ENCODE peak calls at places on chromosomes 11 and 22, in eight cellular contexts. D is heart left ventricle, C is fibroblast of lung, T is lower leg skin, S is MM.1S, E is astrocyte of the spinal cord, U is WERI-Rb-1, B is Caco-2. M is an unnamed sample.
A peak's percentile ranks its signal among the peaks of the same experiment; 100 is the strongest.

GRCh38 chr11:57647960-57648776 is 1.5 kb downstream of the YPEL4 start:
- DNase-seq in D (no peak), C (no peak), T (no peak), S (no peak), E (no peak), U (no peak), B (no peak), M (no peak)

GRCh38 chr11:111402411-111402810 is 23.3 kb upstream of the POU2AF1 start:
- DNase-seq in D (no peak), C (no peak), T (no peak), S (no peak), E (no peak), U (no peak), B (no peak), M (no peak)

GRCh38 chr11:115117931-115118479 is 386.2 kb downstream of the CADM1 start:
- DNase-seq in D (no peak), C (no peak), T (no peak), S (no peak), E (no peak), U (no peak), B (no peak), M (no peak)

GRCh38 chr11:73275381-73275750 is 3.2 kb downstream of the P2RY6 start:
- DNase-seq in D (no peak), C (no peak), T (no peak), S (no peak), E (no peak), U (no peak), B (peak; percentile 68), M (no peak)

GRCh38 chr22:19213496-19214473 is 35.2 kb upstream of the SLC25A1 start:
- DNase-seq in D (no peak), C (peak; percentile 72), T (no peak), S (no peak), E (peak; percentile 12), U (no peak), B (no peak), M (peak; percentile 49)

GRCh38 chr11:14892036-14892556 is at the start of gene CYP2R1:
- DNase-seq in D (peak; percentile 95), C (peak; percentile 97), T (peak; percentile 95), S (peak; percentile 99), E (peak; percentile 98), U (peak; percentile 95), B (peak; percentile 99), M (peak; percentile 98)

GRCh38 chr22:48954781-48955311 is 872.8 kb downstream of the BRD1 start:
- DNase-seq in D (no peak), C (no peak), T (peak; percentile 13), S (no peak), E (no peak), U (no peak), B (no peak), M (no peak)

GRCh38 chr11:62401781-62402180 is 17.1 kb upstream of the SCGB1A1 start:
- DNase-seq in D (no peak), C (no peak), T (no peak), S (no peak), E (no peak), U (no peak), B (no peak), M (no peak)

GRCh38 chr11:70326365-70326803 is 55.9 kb downstream of the PPFIA1 start:
- DNase-seq in D (peak; percentile 39), C (peak; percentile 89), T (peak; percentile 64), S (no peak), E (no peak), U (no peak), B (no peak), M (peak; percentile 93)

GRCh38 chr11:111632798-111633197 is 30.5 kb downstream of the SIK2 start:
- DNase-seq in D (no peak), C (no peak), T (no peak), S (no peak), E (no peak), U (no peak), B (no peak), M (no peak)

GRCh38 chr11:39365809-39366436 is 2093.5 kb downstream of the LRRC4C start:
- DNase-seq in D (no peak), C (peak; percentile 2), T (no peak), S (no peak), E (peak; percentile 17), U (peak; percentile 10), B (peak; percentile 53), M (peak; percentile 49)

GRCh38 chr11:72641900-72642814 is 32.1 kb downstream of the PDE2A start:
- DNase-seq in D (peak; percentile 50), C (peak; percentile 3), T (no peak), S (peak; percentile 12), E (no peak), U (peak; percentile 47), B (no peak), M (no peak)

GRCh38 chr11:131597875-131598274 is 227.5 kb downstream of the NTM start:
- DNase-seq in D (no peak), C (no peak), T (no peak), S (no peak), E (no peak), U (no peak), B (no peak), M (no peak)

GRCh38 chr11:13291794-13292193 is 14.2 kb downstream of the BMAL1 start:
- DNase-seq in D (no peak), C (peak; percentile 54), T (no peak), S (no peak), E (no peak), U (no peak), B (no peak), M (no peak)

GRCh38 chr22:49415219-49415951 is 412.3 kb downstream of the BRD1 start:
- DNase-seq in D (no peak), C (no peak), T (no peak), S (no peak), E (no peak), U (no peak), B (no peak), M (no peak)

GRCh38 chr11:124725719-124726105 is 14.0 kb upstream of the NRGN start:
- DNase-seq in D (no peak), C (peak; percentile 34), T (no peak), S (no peak), E (peak; percentile 54), U (no peak), B (no peak), M (peak; percentile 36)

GRCh38 chr11:127074151-127074761 is 73.7 kb upstream of the KIRREL3 start:
- DNase-seq in D (no peak), C (peak; percentile 6), T (no peak), S (peak; percentile 96), E (peak; percentile 29), U (peak; percentile 75), B (peak; percentile 67), M (no peak)

GRCh38 chr11:116030697-116031331 is 526.6 kb upstream of the CADM1 start:
- DNase-seq in D (no peak), C (no peak), T (no peak), S (no peak), E (no peak), U (no peak), B (no peak), M (no peak)

GRCh38 chr11:72228229-72228843 is 3.8 kb downstream of the INPPL1 start:
- DNase-seq in D (no peak), C (no peak), T (no peak), S (no peak), E (no peak), U (no peak), B (peak; percentile 46), M (peak; percentile 26)

GRCh38 chr11:70067591-70068341 is 10.4 kb upstream of the ANO1 start:
- DNase-seq in D (no peak), C (no peak), T (no peak), S (no peak), E (no peak), U (no peak), B (peak; percentile 86), M (no peak)

GRCh38 chr11:102197759-102198158 is 87.5 kb downstream of the YAP1 start:
- DNase-seq in D (no peak), C (no peak), T (no peak), S (no peak), E (peak; percentile 46), U (no peak), B (no peak), M (no peak)

GRCh38 chr11:111419641-111420327 is 40.7 kb upstream of the POU2AF1 start:
- DNase-seq in D (no peak), C (no peak), T (no peak), S (no peak), E (no peak), U (no peak), B (no peak), M (no peak)

DNA sequence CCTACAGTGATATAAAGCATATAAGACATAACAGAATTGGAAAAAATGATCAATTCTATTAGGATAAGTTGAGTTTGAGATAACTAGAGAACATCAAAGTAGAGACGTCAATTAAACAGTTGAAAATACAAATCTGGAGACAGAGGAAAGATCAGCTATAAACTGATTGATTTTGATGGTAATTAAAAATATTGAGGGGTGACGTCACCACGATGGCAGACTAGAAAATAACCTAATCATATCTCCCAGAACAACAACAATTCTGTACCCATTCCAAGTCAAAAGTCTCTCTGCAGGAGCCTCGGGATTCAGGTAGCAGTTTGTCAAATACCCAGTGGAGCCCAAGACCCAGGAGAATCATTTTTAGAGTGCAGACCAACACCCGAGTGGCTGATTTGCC is 28.9 kb downstream of the MS4A13 start:
- DNase-seq in D (no peak), C (no peak), T (no peak), S (no peak), E (no peak), U (no peak), B (no peak), M (no peak)
- H3K4me3 ChIP-seq in D (no peak overlapping the region), C (no peak overlapping the region), T (no peak overlapping the region), S (no peak overlapping the region), E (no peak overlapping the region), U (no peak overlapping the region), B (no peak overlapping the region), M (no peak overlapping the region)

GRCh38 chr11:17770917-17771316 is 36.3 kb downstream of the KCNC1 start:
- DNase-seq in D (no peak), C (peak; percentile 37), T (no peak), S (no peak), E (no peak), U (no peak), B (no peak), M (peak; percentile 41)
- TF ChIP-seq CTCF in D (peak; percentile 15), C (peak; percentile 33), T (no peak), S (no peak), E (peak; percentile 27), U (no peak), B (no peak), M (peak; percentile 55)

GRCh38 chr22:42994917-42995562 is 19.9 kb downstream of the PACSIN2 start:
- DNase-seq in D (peak; percentile 40), C (peak; percentile 97), T (peak; percentile 76), S (no peak), E (peak; percentile 93), U (no peak), B (peak; percentile 79), M (peak; percentile 93)
- H3K4me3 ChIP-seq in D (peak overlapping the region; percentile 31), C (peak overlapping the region; percentile 33), T (no peak overlapping the region), S (no peak overlapping the region), E (peak overlapping the region; percentile 23), U (no peak overlapping the region), B (peak overlapping the region; percentile 28), M (peak overlapping the region; percentile 8)

DNA sequence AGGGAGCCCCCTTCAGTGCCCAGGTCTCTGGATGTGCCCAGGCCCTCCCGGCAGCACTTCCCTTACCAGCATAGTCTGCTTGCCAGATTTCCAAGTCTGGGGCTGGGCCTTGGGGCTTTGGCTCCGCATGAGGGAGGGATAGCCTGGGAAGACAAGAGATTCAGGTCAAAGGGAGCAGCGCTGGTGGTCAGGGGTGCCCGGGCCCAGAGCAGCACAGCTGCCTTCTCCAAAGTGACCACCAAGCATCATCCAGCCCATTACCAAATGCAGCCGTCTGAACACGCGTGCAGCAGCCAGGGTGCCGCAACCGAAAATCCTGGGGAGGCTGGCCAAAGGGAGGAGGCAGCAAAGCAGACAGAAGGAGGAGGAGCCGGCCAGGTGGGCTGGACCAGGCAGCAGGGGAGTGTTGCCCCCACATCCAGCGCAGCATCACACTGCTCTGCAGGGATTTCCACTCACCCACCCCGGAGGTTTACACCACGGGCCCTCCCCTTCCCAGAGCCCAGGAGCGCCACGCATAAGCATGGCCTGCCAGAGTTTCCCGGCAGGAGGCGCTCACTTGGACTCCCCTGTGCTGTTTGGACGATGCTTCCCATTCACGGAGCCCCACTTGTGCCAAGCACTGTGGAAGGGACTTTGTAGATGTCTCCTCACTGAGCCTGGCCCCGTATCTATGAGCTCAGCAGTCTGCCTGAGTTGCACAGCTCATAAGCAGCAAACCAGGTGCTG is 22.5 kb downstream of the TRIM29 start:
- DNase-seq in D (no peak), C (no peak), T (peak; percentile 18), S (no peak), E (no peak), U (no peak), B (no peak), M (no peak)
- TF ChIP-seq CTCF in D (no peak), C (no peak), T (no peak), S (peak; percentile 33), E (peak; percentile 16), U (peak; percentile 10), B (no peak), M (peak; percentile 21)